ENCODE peak calls at places on chromosomes 2 and 18, in seven cellular contexts. One of them, this sample, is unnamed.
A peak's percentile ranks its signal among the peaks of the same experiment; 100 is the strongest.

GRCh38 chr2:131031431-131031841 is 61.8 kb downstream of the FAM168B start:
- DNase-seq in CD8-positive, alpha-beta memory T cell: no peak
- DNase-seq in AG10803: peak; percentile 16
- DNase-seq in fibroblast of pulmonary artery: no peak
- DNase-seq in aorta: no peak
- DNase-seq in left ventricle myocardium inferior: no peak
- DNase-seq in colonic mucosa: no peak
- DNase-seq in this sample: no peak

GRCh38 chr2:150357770-150358467 is 129.5 kb downstream of the RND3 start:
- DNase-seq in AG10803: peak; percentile 38
- DNase-seq in CD8-positive, alpha-beta memory T cell: no peak
- DNase-seq in fibroblast of pulmonary artery: peak; percentile 6
- DNase-seq in aorta: no peak
- DNase-seq in left ventricle myocardium inferior: no peak
- DNase-seq in colonic mucosa: no peak
- DNase-seq in this sample: no peak

GRCh38 chr2:237227190-237227988 is 141.7 kb downstream of the COPS8 start:
- DNase-seq in colonic mucosa: no peak
- DNase-seq in CD8-positive, alpha-beta memory T cell: no peak
- DNase-seq in aorta: no peak
- DNase-seq in fibroblast of pulmonary artery: peak; percentile 91
- DNase-seq in left ventricle myocardium inferior: no peak
- DNase-seq in AG10803: peak; percentile 91
- DNase-seq in this sample: no peak

GRCh38 chr2:160305081-160305750 is 105.1 kb upstream of the ITGB6 start:
- DNase-seq in CD8-positive, alpha-beta memory T cell: no peak
- DNase-seq in left ventricle myocardium inferior: no peak
- DNase-seq in fibroblast of pulmonary artery: peak; percentile 76
- DNase-seq in aorta: no peak
- DNase-seq in AG10803: peak; percentile 83
- DNase-seq in colonic mucosa: no peak
- DNase-seq in this sample: no peak

GRCh38 chr2:20314562-20315521 is 35.8 kb downstream of the PUM2 start:
- DNase-seq in fibroblast of pulmonary artery: peak; percentile 32
- DNase-seq in CD8-positive, alpha-beta memory T cell: no peak
- DNase-seq in colonic mucosa: no peak
- DNase-seq in aorta: no peak
- DNase-seq in AG10803: no peak
- DNase-seq in left ventricle myocardium inferior: no peak
- DNase-seq in this sample: no peak

GRCh38 chr2:147789720-147790119 is 55.1 kb upstream of the ACVR2A start:
- DNase-seq in CD8-positive, alpha-beta memory T cell: no peak
- DNase-seq in colonic mucosa: no peak
- DNase-seq in AG10803: peak; percentile 65
- DNase-seq in aorta: no peak
- DNase-seq in fibroblast of pulmonary artery: peak; percentile 17
- DNase-seq in left ventricle myocardium inferior: no peak
- DNase-seq in this sample: no peak

GRCh38 chr2:231709981-231710750 is 1.8 kb downstream of the PTMA start:
- DNase-seq in AG10803: peak; percentile 79
- DNase-seq in fibroblast of pulmonary artery: peak; percentile 85
- DNase-seq in aorta: peak; percentile 87
- DNase-seq in colonic mucosa: peak; percentile 84
- DNase-seq in left ventricle myocardium inferior: peak; percentile 82
- DNase-seq in CD8-positive, alpha-beta memory T cell: peak; percentile 88
- DNase-seq in this sample: peak; percentile 93

GRCh38 chr2:207530160-207531023 is 630 bp downstream of the CREB1 start:
- DNase-seq in aorta: peak; percentile 67
- DNase-seq in fibroblast of pulmonary artery: peak; percentile 51
- DNase-seq in CD8-positive, alpha-beta memory T cell: peak; percentile 76
- DNase-seq in left ventricle myocardium inferior: peak; percentile 41
- DNase-seq in colonic mucosa: peak; percentile 58
- DNase-seq in AG10803: peak; percentile 40
- DNase-seq in this sample: peak; percentile 68

GRCh38 chr2:190344275-190344827 is 962 bp downstream of the INPP1 start:
- DNase-seq in aorta: no peak
- DNase-seq in AG10803: peak; percentile 31
- DNase-seq in left ventricle myocardium inferior: peak; percentile 47
- DNase-seq in fibroblast of pulmonary artery: no peak
- DNase-seq in CD8-positive, alpha-beta memory T cell: no peak
- DNase-seq in colonic mucosa: peak; percentile 75
- DNase-seq in this sample: no peak

GRCh38 chr18:22563098-22563707 is 145.5 kb upstream of the CTAGE1 start:
- DNase-seq in aorta: no peak
- DNase-seq in left ventricle myocardium inferior: no peak
- DNase-seq in colonic mucosa: peak; percentile 55
- DNase-seq in CD8-positive, alpha-beta memory T cell: peak; percentile 45
- DNase-seq in AG10803: peak; percentile 90
- DNase-seq in fibroblast of pulmonary artery: peak; percentile 98
- DNase-seq in this sample: no peak

GRCh38 chr2:85445316-85446295 is 27.1 kb downstream of the SH2D6 start:
- DNase-seq in colonic mucosa: no peak
- DNase-seq in fibroblast of pulmonary artery: peak; percentile 84
- DNase-seq in CD8-positive, alpha-beta memory T cell: no peak
- DNase-seq in AG10803: peak; percentile 91
- DNase-seq in left ventricle myocardium inferior: peak; percentile 54
- DNase-seq in aorta: no peak
- DNase-seq in this sample: no peak

GRCh38 chr2:216911008-216911407 is 51.1 kb upstream of the TNP1 start:
- DNase-seq in aorta: no peak
- DNase-seq in AG10803: no peak
- DNase-seq in CD8-positive, alpha-beta memory T cell: no peak
- DNase-seq in colonic mucosa: no peak
- DNase-seq in left ventricle myocardium inferior: no peak
- DNase-seq in fibroblast of pulmonary artery: no peak
- DNase-seq in this sample: no peak

GRCh38 chr18:14768241-14768640 is 20.3 kb downstream of the ANKRD30B start:
- DNase-seq in CD8-positive, alpha-beta memory T cell: no peak
- DNase-seq in left ventricle myocardium inferior: no peak
- DNase-seq in aorta: no peak
- DNase-seq in AG10803: peak; percentile 1
- DNase-seq in colonic mucosa: no peak
- DNase-seq in fibroblast of pulmonary artery: no peak
- DNase-seq in this sample: no peak

GRCh38 chr2:128304715-128305554 is 13.7 kb downstream of the HS6ST1 start:
- DNase-seq in fibroblast of pulmonary artery: peak; percentile 96
- DNase-seq in colonic mucosa: no peak
- DNase-seq in left ventricle myocardium inferior: peak; percentile 76
- DNase-seq in CD8-positive, alpha-beta memory T cell: no peak
- DNase-seq in AG10803: peak; percentile 96
- DNase-seq in aorta: peak; percentile 79
- DNase-seq in this sample: no peak

GRCh38 chr18:22348521-22349316 is 69.0 kb downstream of the CTAGE1 start:
- DNase-seq in fibroblast of pulmonary artery: peak; percentile 74
- DNase-seq in AG10803: peak; percentile 63
- DNase-seq in colonic mucosa: peak; percentile 74
- DNase-seq in CD8-positive, alpha-beta memory T cell: no peak
- DNase-seq in left ventricle myocardium inferior: peak; percentile 83
- DNase-seq in aorta: peak; percentile 73
- DNase-seq in this sample: no peak

GRCh38 chr2:39851691-39852110 is 72.6 kb upstream of the THUMPD2 start:
- DNase-seq in aorta: no peak
- DNase-seq in CD8-positive, alpha-beta memory T cell: no peak
- DNase-seq in fibroblast of pulmonary artery: peak; percentile 44
- DNase-seq in left ventricle myocardium inferior: no peak
- DNase-seq in AG10803: peak; percentile 96
- DNase-seq in colonic mucosa: no peak
- DNase-seq in this sample: no peak

GRCh38 chr2:177165103-177165583 is 47.5 kb upstream of the HNRNPA3 start:
- DNase-seq in fibroblast of pulmonary artery: peak; percentile 66
- DNase-seq in CD8-positive, alpha-beta memory T cell: no peak
- DNase-seq in AG10803: peak; percentile 49
- DNase-seq in aorta: peak; percentile 65
- DNase-seq in colonic mucosa: peak; percentile 59
- DNase-seq in left ventricle myocardium inferior: no peak
- DNase-seq in this sample: no peak

GRCh38 chr18:3012306-3012919 is 531 bp downstream of the LPIN2 start:
- DNase-seq in left ventricle myocardium inferior: peak; percentile 44
- DNase-seq in fibroblast of pulmonary artery: no peak
- DNase-seq in AG10803: no peak
- DNase-seq in CD8-positive, alpha-beta memory T cell: peak; percentile 69
- DNase-seq in aorta: peak; percentile 67
- DNase-seq in colonic mucosa: peak; percentile 50
- DNase-seq in this sample: peak; percentile 25

DNA sequence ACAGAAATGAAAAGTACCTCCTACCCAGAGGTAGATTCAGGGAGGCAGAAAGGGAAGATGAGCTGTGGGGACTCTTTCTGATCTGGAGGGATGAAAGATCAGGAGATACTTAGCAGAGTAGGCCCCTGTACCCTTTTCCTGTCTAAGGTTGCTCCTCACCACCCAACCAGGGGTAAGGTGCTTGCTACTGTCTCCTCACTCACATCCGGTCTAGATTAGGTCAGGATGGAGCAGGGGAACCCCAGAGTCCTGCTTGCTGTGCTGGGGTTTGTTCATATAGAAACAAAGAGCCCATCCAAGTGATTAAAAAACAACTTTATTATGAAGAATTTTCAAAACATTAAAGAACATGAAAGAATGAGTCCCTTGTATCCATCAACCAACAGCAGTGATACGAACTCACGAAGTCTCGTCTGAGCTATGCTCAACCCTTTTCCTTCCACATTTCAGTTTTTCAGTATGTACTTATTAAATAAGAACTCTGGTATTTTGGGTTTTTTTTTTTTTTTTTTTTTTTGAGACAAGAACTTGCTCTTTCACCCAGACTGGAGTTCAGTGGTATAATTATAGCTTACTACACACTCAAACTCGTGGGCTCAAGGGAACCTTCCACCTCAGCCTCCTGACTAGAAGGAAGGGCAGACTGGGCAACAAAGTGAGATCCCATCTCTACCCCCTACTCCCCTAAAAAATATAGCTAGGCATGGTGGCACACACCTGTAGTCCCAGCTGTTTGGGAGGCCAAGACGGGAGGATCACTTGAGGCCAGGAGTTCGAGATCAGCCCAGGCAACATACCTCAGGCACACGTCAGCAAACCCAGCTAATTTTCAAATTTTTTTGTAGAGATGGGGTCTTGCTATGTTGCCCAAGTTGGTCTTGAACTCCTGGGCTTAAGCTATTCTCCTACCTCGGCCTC is 28.5 kb upstream of the MCFD2 start:
- DNase-seq in left ventricle myocardium inferior: no peak
- DNase-seq in CD8-positive, alpha-beta memory T cell: peak; percentile 77
- DNase-seq in AG10803: no peak
- DNase-seq in aorta: no peak
- DNase-seq in colonic mucosa: no peak
- DNase-seq in fibroblast of pulmonary artery: no peak
- DNase-seq in this sample: peak; percentile 58
- H3K4me3 ChIP-seq in left ventricle myocardium inferior: no peak overlapping the region
- H3K4me3 ChIP-seq in CD8-positive, alpha-beta memory T cell: peak overlapping the region; percentile 96
- H3K4me3 ChIP-seq in AG10803: peak overlapping the region; percentile 98
- H3K4me3 ChIP-seq in aorta: no peak overlapping the region
- H3K4me3 ChIP-seq in colonic mucosa: no peak overlapping the region
- H3K4me3 ChIP-seq in fibroblast of pulmonary artery: no peak overlapping the region
- H3K4me3 ChIP-seq in this sample: peak overlapping the region; percentile 5

DNA sequence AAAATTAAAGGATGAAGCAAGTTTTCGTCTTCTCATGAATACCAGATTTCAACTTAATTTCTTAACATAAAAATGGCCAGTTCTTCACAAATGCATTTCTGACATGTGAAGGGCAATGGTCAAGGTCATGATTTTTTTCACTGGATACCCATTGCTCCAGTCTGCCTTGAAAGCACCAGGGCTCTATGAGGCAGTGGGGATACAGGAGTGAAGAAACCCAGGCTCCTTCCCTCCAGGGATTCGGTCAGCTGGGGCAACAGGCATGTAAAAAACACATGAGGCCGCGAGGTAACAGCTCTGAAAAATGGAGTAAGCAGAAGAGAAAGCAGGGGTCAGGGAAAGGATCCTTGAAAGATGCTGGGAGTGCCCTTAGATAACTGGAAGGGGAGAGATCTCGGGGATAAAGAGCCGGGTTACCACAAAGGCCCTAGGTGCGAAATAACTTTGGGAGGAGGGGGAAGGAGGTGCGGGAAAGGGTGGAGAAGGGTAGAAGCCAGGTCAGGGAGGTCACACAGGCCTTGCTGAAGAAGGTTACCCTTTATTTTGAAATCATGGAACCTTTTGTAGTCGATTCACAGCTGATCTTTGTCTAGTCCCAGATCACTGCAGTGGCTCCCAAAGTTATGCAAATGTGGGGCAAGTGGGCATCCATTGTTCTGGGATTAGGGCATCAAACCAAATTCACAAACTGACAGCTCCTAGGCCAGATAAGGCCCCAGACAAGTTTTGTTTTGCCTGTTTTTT is 5.2 kb upstream of the SPRED2 start:
- DNase-seq in fibroblast of pulmonary artery: no peak
- DNase-seq in AG10803: no peak
- DNase-seq in aorta: no peak
- DNase-seq in CD8-positive, alpha-beta memory T cell: no peak
- DNase-seq in colonic mucosa: no peak
- DNase-seq in left ventricle myocardium inferior: no peak
- DNase-seq in this sample: no peak
- H3K4me3 ChIP-seq in fibroblast of pulmonary artery: no peak overlapping the region
- H3K4me3 ChIP-seq in AG10803: peak overlapping the region; percentile 72
- H3K4me3 ChIP-seq in aorta: no peak overlapping the region
- H3K4me3 ChIP-seq in CD8-positive, alpha-beta memory T cell: no peak overlapping the region
- H3K4me3 ChIP-seq in colonic mucosa: no peak overlapping the region
- H3K4me3 ChIP-seq in left ventricle myocardium inferior: peak overlapping the region; percentile 82
- H3K4me3 ChIP-seq in this sample: no peak overlapping the region

DNA sequence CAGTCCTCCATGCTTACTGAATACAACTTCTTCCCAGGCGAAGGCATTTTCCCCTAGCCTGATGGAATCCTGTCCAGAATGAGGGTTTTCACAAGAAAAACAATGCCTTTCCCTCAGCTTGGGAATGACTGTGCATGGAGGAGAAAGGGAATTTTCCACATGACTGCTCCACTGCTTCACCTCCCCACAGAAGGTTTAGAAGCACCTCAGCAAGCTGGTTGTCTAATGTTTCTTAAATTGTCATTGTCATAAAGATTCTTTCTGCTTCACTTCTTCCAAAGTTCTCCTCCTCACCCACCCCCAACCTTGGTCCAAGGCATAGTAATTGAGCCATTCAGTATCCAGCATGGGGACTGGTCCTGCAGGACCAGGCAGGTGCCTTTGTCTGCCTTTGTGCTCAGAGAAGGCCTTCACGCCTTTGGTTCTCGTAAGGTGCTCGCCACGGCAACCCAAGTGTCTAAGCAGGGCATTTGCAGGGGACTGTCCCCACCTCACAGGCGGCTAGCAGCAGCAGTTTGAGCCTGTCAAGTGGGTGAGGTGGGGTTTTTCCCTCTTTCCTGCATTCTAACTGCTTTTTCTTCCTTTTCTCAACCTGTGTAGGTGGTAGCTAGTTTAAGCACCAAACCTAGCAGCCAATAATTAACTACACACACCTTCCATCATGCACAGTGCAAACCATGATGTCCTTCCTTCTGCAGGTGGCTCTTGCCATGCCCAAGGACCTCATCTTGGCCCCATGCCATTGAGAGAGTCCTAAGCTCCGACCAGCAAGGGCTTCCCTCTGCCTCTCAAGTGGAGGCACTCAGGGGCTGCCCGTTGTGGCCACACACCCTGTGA is 65.7 kb upstream of the BCL2L11 start:
- DNase-seq in colonic mucosa: no peak
- DNase-seq in left ventricle myocardium inferior: no peak
- DNase-seq in CD8-positive, alpha-beta memory T cell: no peak
- DNase-seq in fibroblast of pulmonary artery: no peak
- DNase-seq in aorta: no peak
- DNase-seq in AG10803: no peak
- DNase-seq in this sample: no peak
- H3K4me3 ChIP-seq in colonic mucosa: no peak overlapping the region
- H3K4me3 ChIP-seq in left ventricle myocardium inferior: no peak overlapping the region
- H3K4me3 ChIP-seq in CD8-positive, alpha-beta memory T cell: no peak overlapping the region
- H3K4me3 ChIP-seq in fibroblast of pulmonary artery: no peak overlapping the region
- H3K4me3 ChIP-seq in aorta: no peak overlapping the region
- H3K4me3 ChIP-seq in AG10803: no peak overlapping the region
- H3K4me3 ChIP-seq in this sample: no peak overlapping the region

GRCh38 chr2:3257842-3258241 is 119.8 kb downstream of the EIPR1 start:
- DNase-seq in left ventricle myocardium inferior: no peak
- DNase-seq in AG10803: no peak
- DNase-seq in fibroblast of pulmonary artery: no peak
- DNase-seq in colonic mucosa: no peak
- DNase-seq in aorta: no peak
- DNase-seq in CD8-positive, alpha-beta memory T cell: no peak
- DNase-seq in this sample: no peak
- H3K4me3 ChIP-seq in left ventricle myocardium inferior: no peak overlapping the region
- H3K4me3 ChIP-seq in AG10803: no peak overlapping the region
- H3K4me3 ChIP-seq in fibroblast of pulmonary artery: no peak overlapping the region
- H3K4me3 ChIP-seq in colonic mucosa: no peak overlapping the region
- H3K4me3 ChIP-seq in aorta: no peak overlapping the region
- H3K4me3 ChIP-seq in CD8-positive, alpha-beta memory T cell: no peak overlapping the region
- H3K4me3 ChIP-seq in this sample: no peak overlapping the region

This sample was measured in CD8-positive, alpha-beta T cell.